ENCODE peak calls at places on chromosome 14, in ten cellular contexts. J is left lung; L is ascending aorta; G is KG1; D is B cell; B is Calu3; C is stimulated activated CD8-positive, alpha-beta memory T cell treated with anti-CD3 and anti-CD28 coated beads, Interleukin-7, amount 100 ng/mL, for 1 hour; H is GM12892; F is epithelial cell of esophagus; I is cardiac fibroblast. O is an unnamed sample.

GRCh38 chr14:69291891-69292586 is 32.1 kb downstream of the GALNT16 start:
- DNase-seq in B (no peak), G (no peak), L (no peak), D (no peak), F (no peak), H (no peak), J (no peak), C (no peak), I (no peak), O (no peak)

GRCh38 chr14:66939409-66939808 is 249.8 kb upstream of the GARIN2 start:
- DNase-seq in B (no peak), I (no peak), J (no peak), H (no peak), L (no peak), F (no peak), C (no peak), D (no peak), G (no peak), O (no peak)

GRCh38 chr14:75979071-75979571 is 2.7 kb downstream of the TGFB3 start:
- DNase-seq in B (peak), D (peak), G (no peak), L (no peak), H (no peak), F (peak), J (peak), C (no peak), I (peak), O (no peak)

GRCh38 chr14:87108726-87109125 is 884.3 kb downstream of the GALC start:
- DNase-seq in L (no peak), B (no peak), G (no peak), J (no peak), F (peak), C (no peak), H (no peak), D (no peak), I (peak), O (no peak)

GRCh38 chr14:74660167-74660566 is 48.1 kb upstream of the LTBP2 start:
- DNase-seq in F (peak), L (no peak), D (no peak), H (no peak), C (no peak), G (no peak), B (no peak), I (no peak), J (no peak), O (no peak)

GRCh38 chr14:97408503-97408902 is 611.3 kb downstream of the VRK1 start:
- DNase-seq in B (no peak), G (no peak), I (no peak), F (no peak), C (no peak), J (no peak), D (no peak), H (no peak), L (no peak), O (no peak)

GRCh38 chr14:93986972-93987371 is 10.1 kb upstream of the CCDC197 start:
- DNase-seq in L (no peak), H (no peak), B (no peak), D (no peak), G (no peak), C (no peak), I (no peak), J (peak), F (no peak), O (no peak)

GRCh38 chr14:53432378-53432802 is 279.3 kb upstream of the DDHD1 start:
- DNase-seq in B (peak), G (peak), L (no peak), I (peak), C (no peak), H (peak), D (peak), F (peak), J (peak), O (no peak)

GRCh38 chr14:63164108-63164683 is 40.0 kb upstream of the RHOJ start:
- DNase-seq in H (no peak), F (no peak), D (no peak), I (peak), C (no peak), J (no peak), G (no peak), L (no peak), B (peak), O (no peak)

GRCh38 chr14:104264495-104265265 is 126.3 kb downstream of the KIF26A start:
- DNase-seq in F (no peak), I (no peak), L (peak), H (no peak), G (no peak), D (no peak), C (no peak), J (peak), B (no peak), O (peak)

GRCh38 chr14:90319173-90319572 is 12.6 kb downstream of the NRDE2 start:
- DNase-seq in B (no peak), H (no peak), C (no peak), L (no peak), F (no peak), J (no peak), D (no peak), G (no peak), I (peak), O (no peak)

GRCh38 chr14:32047791-32048190 is 29.3 kb upstream of the ARHGAP5 start:
- DNase-seq in D (no peak), C (no peak), L (no peak), B (no peak), J (no peak), F (peak), G (no peak), H (no peak), I (no peak), O (no peak)

GRCh38 chr14:70886421-70887206 is 20.6 kb upstream of the PCNX1 start:
- DNase-seq in D (peak), L (no peak), B (no peak), C (no peak), F (no peak), H (no peak), J (no peak), I (no peak), G (peak), O (no peak)

GRCh38 chr14:21072102-21072501 is 2.0 kb downstream of the ARHGEF40 start:
- DNase-seq in H (no peak), I (peak), D (no peak), G (peak), F (peak), B (no peak), J (no peak), L (no peak), C (no peak), O (no peak)

GRCh38 chr14:28609228-28609828 is 157.3 kb upstream of the FOXG1 start:
- DNase-seq in F (peak), H (no peak), J (peak), I (peak), D (peak), L (no peak), C (no peak), G (peak), B (peak), O (no peak)

GRCh38 chr14:93619176-93619793 is 169.0 kb downstream of the PRIMA1 start:
- DNase-seq in G (peak), C (no peak), F (peak), D (peak), I (peak), H (peak), L (no peak), J (no peak), B (peak), O (no peak)

O was measured in upper lobe of right lung.